ENCODE peak calls at places on chromosome 1, in five cellular contexts. One of them, this sample, is unnamed. For H3K4me1, the result is how much of the 10 kb centered on the place peaks cover.

GRCh38 chr1:223332997-223333396 is 31.0 kb downstream of the SUSD4 start:
- DNase-seq in A549: no peak
- DNase-seq in neural progenitor cell: no peak
- DNase-seq in right cardiac atrium: no peak
- DNase-seq in heart right ventricle: no peak
- DNase-seq in this sample: no peak

GRCh38 chr1:221795400-221795799 is 53.5 kb upstream of the DUSP10 start:
- DNase-seq in A549: no peak
- DNase-seq in neural progenitor cell: no peak
- DNase-seq in right cardiac atrium: no peak
- DNase-seq in heart right ventricle: no peak
- DNase-seq in this sample: no peak

GRCh38 chr1:27855085-27855484 is 17.3 kb upstream of the THEMIS2 start:
- DNase-seq in A549: no peak
- DNase-seq in neural progenitor cell: no peak
- DNase-seq in right cardiac atrium: no peak
- DNase-seq in heart right ventricle: no peak
- DNase-seq in this sample: no peak

GRCh38 chr1:54161495-54162168 is 8.8 kb upstream of the CDCP2 start:
- DNase-seq in A549: no peak
- DNase-seq in neural progenitor cell: no peak
- DNase-seq in right cardiac atrium: no peak
- DNase-seq in heart right ventricle: no peak
- DNase-seq in this sample: peak

GRCh38 chr1:186330758-186331157 is 44.3 kb downstream of the TPR start:
- DNase-seq in A549: peak
- DNase-seq in neural progenitor cell: peak
- DNase-seq in right cardiac atrium: no peak
- DNase-seq in heart right ventricle: no peak
- DNase-seq in this sample: no peak

GRCh38 chr1:228794173-228794572 is 58.9 kb downstream of the RHOU start:
- DNase-seq in A549: no peak
- DNase-seq in neural progenitor cell: no peak
- DNase-seq in right cardiac atrium: no peak
- DNase-seq in heart right ventricle: no peak
- DNase-seq in this sample: no peak

GRCh38 chr1:41516168-41516961 is 31.9 kb upstream of the EDN2 start:
- DNase-seq in A549: peak
- DNase-seq in neural progenitor cell: peak
- DNase-seq in right cardiac atrium: peak
- DNase-seq in heart right ventricle: peak
- DNase-seq in this sample: peak

GRCh38 chr1:198848649-198849048 is 209.8 kb downstream of the PTPRC start:
- DNase-seq in A549: no peak
- DNase-seq in neural progenitor cell: no peak
- DNase-seq in right cardiac atrium: no peak
- DNase-seq in heart right ventricle: no peak
- DNase-seq in this sample: no peak

GRCh38 chr1:54716299-54717047 is 812 bp downstream of the TTC4 start:
- DNase-seq in A549: no peak
- DNase-seq in neural progenitor cell: no peak
- DNase-seq in right cardiac atrium: no peak
- DNase-seq in heart right ventricle: no peak
- DNase-seq in this sample: no peak

GRCh38 chr1:21378705-21379494 is 61.0 kb upstream of the NBPF3 start:
- DNase-seq in A549: peak
- DNase-seq in neural progenitor cell: no peak
- DNase-seq in right cardiac atrium: no peak
- DNase-seq in heart right ventricle: no peak
- DNase-seq in this sample: no peak

GRCh38 chr1:240602189-240602588 is 9.8 kb downstream of the GREM2 start:
- DNase-seq in A549: no peak
- DNase-seq in neural progenitor cell: no peak
- DNase-seq in right cardiac atrium: no peak
- DNase-seq in heart right ventricle: no peak
- DNase-seq in this sample: no peak

GRCh38 chr1:154547333-154547732 is 11.1 kb downstream of the UBE2Q1 start:
- DNase-seq in A549: no peak
- DNase-seq in neural progenitor cell: no peak
- DNase-seq in right cardiac atrium: no peak
- DNase-seq in heart right ventricle: no peak
- DNase-seq in this sample: peak

GRCh38 chr1:5485968-5486665 is 506.1 kb downstream of the NPHP4 start:
- DNase-seq in A549: no peak
- DNase-seq in neural progenitor cell: no peak
- DNase-seq in right cardiac atrium: no peak
- DNase-seq in heart right ventricle: no peak
- DNase-seq in this sample: peak

GRCh38 chr1:3740038-3740437 is 12.2 kb upstream of the CCDC27 start:
- DNase-seq in A549: no peak
- DNase-seq in neural progenitor cell: no peak
- DNase-seq in right cardiac atrium: peak
- DNase-seq in heart right ventricle: peak
- DNase-seq in this sample: no peak

GRCh38 chr1:53206735-53207379 is 10.2 kb downstream of the CPT2 start:
- DNase-seq in A549: no peak
- DNase-seq in neural progenitor cell: no peak
- DNase-seq in right cardiac atrium: no peak
- DNase-seq in heart right ventricle: no peak
- DNase-seq in this sample: no peak

GRCh38 chr1:246800356-246800755 is 76.1 kb downstream of the SCCPDH start:
- DNase-seq in A549: no peak
- DNase-seq in neural progenitor cell: no peak
- DNase-seq in right cardiac atrium: no peak
- DNase-seq in heart right ventricle: no peak
- DNase-seq in this sample: no peak

GRCh38 chr1:231918239-231919015 is 291.8 kb downstream of the DISC1 start:
- DNase-seq in A549: peak
- DNase-seq in neural progenitor cell: no peak
- DNase-seq in right cardiac atrium: no peak
- DNase-seq in heart right ventricle: no peak
- DNase-seq in this sample: no peak

GRCh38 chr1:239725933-239726332 is 339.6 kb downstream of the CHRM3 start:
- DNase-seq in A549: no peak
- DNase-seq in neural progenitor cell: no peak
- DNase-seq in right cardiac atrium: no peak
- DNase-seq in heart right ventricle: no peak
- DNase-seq in this sample: no peak

GRCh38 chr1:183877321-183877720 is 72.4 kb downstream of the RGL1 start:
- DNase-seq in A549: no peak
- DNase-seq in neural progenitor cell: peak
- DNase-seq in right cardiac atrium: peak
- DNase-seq in heart right ventricle: peak
- DNase-seq in this sample: no peak

GRCh38 chr1:11337536-11338350 is 64.7 kb downstream of the UBIAD1 start:
- DNase-seq in A549: peak
- DNase-seq in neural progenitor cell: peak
- DNase-seq in right cardiac atrium: peak
- DNase-seq in heart right ventricle: peak
- DNase-seq in this sample: peak

GRCh38 chr1:64473367-64473766 is 3.4 kb downstream of the CACHD1 start:
- DNase-seq in A549: no peak
- DNase-seq in neural progenitor cell: no peak
- DNase-seq in right cardiac atrium: no peak
- DNase-seq in heart right ventricle: no peak
- DNase-seq in this sample: no peak

GRCh38 chr1:93483200-93483599 is 35.3 kb downstream of the FNBP1L start:
- DNase-seq in A549: no peak
- DNase-seq in neural progenitor cell: no peak
- DNase-seq in right cardiac atrium: no peak
- DNase-seq in heart right ventricle: no peak
- DNase-seq in this sample: no peak

GRCh38 chr1:93488222-93488621 is 40.3 kb downstream of the FNBP1L start:
- DNase-seq in A549: no peak
- DNase-seq in neural progenitor cell: no peak
- DNase-seq in right cardiac atrium: no peak
- DNase-seq in heart right ventricle: no peak
- DNase-seq in this sample: no peak

DNA sequence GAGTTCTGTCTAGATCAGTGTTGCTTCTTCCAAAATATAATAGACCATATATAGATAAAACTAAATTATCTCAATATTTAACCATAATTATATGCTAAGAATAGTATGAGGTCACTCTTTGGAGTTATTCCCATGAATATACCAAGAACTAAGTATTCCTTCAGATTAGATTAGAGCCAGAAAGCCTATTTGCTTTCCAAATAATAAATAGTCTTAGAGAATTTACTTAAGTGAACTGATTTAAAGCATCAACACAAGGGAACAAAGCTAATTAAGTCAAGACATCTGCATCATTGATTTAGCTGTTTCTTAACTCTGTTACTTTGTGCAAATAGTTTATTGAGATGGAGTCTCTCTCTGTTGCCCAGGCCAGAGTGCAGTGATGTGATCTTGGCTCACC is 35.7 kb downstream of the FNBP1L start:
- DNase-seq in A549: no peak
- DNase-seq in neural progenitor cell: no peak
- DNase-seq in right cardiac atrium: no peak
- DNase-seq in heart right ventricle: no peak
- DNase-seq in this sample: no peak
- H3K4me1 ChIP-seq in A549: under half
- H3K4me1 ChIP-seq in neural progenitor cell: under half
- H3K4me1 ChIP-seq in right cardiac atrium: under half
- H3K4me1 ChIP-seq in heart right ventricle: under half
- H3K4me1 ChIP-seq in this sample: under half

DNA sequence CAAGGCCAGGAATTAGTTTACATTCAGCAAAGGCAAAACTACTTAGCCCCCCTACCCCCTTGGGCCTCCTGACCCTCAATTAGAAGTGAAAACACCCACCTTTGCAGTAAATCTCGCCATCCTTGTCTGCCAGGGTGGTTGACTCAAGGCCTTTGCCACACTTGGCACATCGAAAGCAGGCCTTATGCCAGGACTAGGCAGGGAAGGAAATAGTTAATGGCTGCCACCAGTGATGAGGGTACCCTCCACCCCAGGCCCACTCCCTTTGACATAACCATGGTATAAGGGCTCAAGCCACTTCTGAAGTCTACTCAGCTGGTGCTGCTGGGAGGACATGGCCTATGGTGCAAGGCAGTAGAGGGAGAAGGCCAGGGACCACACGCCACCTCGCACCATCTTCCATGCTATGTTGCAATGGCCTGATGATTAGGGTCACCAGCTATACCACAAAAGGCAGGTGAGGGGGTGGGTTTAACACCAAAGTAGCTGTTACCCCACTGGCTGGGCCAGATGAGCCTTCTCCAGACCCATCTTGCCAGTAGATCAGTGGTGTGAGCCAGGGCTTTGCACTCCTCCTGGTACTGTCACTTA is 16.3 kb upstream of the PHLDA3 start:
- DNase-seq in A549: no peak
- DNase-seq in neural progenitor cell: no peak
- DNase-seq in right cardiac atrium: no peak
- DNase-seq in heart right ventricle: no peak
- DNase-seq in this sample: no peak
- H3K27ac ChIP-seq in A549: no peak
- H3K27ac ChIP-seq in neural progenitor cell: no peak
- H3K27ac ChIP-seq in right cardiac atrium: no peak
- H3K27ac ChIP-seq in heart right ventricle: no peak
- H3K27ac ChIP-seq in this sample: peak

GRCh38 chr1:59669752-59670312 is 144.9 kb upstream of the HOOK1 start:
- DNase-seq in A549: no peak
- DNase-seq in neural progenitor cell: peak
- DNase-seq in right cardiac atrium: peak
- DNase-seq in heart right ventricle: peak
- DNase-seq in this sample: no peak

GRCh38 chr1:59670662-59671061 is 144.1 kb upstream of the HOOK1 start:
- DNase-seq in A549: no peak
- DNase-seq in neural progenitor cell: no peak
- DNase-seq in right cardiac atrium: no peak
- DNase-seq in heart right ventricle: no peak
- DNase-seq in this sample: no peak

GRCh38 chr1:59671953-59672305 is 142.8 kb upstream of the HOOK1 start:
- DNase-seq in A549: no peak
- DNase-seq in neural progenitor cell: no peak
- DNase-seq in right cardiac atrium: no peak
- DNase-seq in heart right ventricle: no peak
- DNase-seq in this sample: no peak

GRCh38 chr1:59672851-59673574 is 141.7 kb upstream of the HOOK1 start:
- DNase-seq in A549: peak
- DNase-seq in neural progenitor cell: no peak
- DNase-seq in right cardiac atrium: no peak
- DNase-seq in heart right ventricle: no peak
- DNase-seq in this sample: no peak

DNA sequence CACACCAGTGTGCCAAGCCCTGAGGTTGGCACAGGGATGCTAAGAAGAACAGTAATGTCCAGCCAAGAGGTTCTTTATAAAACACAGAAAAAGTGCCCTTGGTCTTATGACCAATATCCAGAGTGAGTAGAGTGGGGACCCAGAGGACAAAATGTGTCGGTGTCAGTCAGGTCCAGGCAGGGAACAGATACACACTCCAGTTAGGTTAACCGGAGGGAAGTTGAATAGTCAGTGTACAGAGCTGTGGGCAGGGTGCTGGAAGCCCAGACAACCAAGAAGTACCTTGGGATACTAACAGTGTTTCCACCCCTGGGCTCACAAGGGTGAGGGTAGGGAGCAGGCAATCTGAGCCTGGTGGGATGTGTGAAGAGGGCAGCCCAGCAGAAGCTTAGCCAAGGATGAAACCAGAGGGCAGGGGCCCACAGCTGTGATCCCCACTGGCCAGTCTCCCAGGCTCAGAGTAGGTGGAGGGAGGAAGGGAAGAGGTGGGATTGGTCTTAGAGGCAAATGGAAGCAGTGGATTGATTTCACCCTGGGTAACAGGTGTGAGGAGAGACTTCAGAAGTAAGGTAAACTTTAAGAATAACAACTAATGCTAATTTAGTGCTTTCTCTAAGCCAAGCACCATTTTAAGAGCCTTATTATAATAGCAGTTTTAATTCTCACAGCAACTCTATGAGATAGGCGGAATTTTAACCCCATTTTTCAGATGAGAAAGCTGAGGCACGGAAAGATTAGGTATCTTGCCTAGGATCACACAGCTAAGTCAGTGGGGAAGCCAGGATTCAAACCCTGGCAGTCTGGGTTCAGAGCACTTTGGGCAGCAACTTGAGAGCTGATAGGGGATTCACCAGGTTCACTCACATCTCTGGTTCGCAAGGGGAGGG is 143.4 kb upstream of the HOOK1 start:
- DNase-seq in A549: no peak
- DNase-seq in neural progenitor cell: no peak
- DNase-seq in right cardiac atrium: no peak
- DNase-seq in heart right ventricle: no peak
- DNase-seq in this sample: no peak
- H3K4me1 ChIP-seq in A549: under half
- H3K4me1 ChIP-seq in neural progenitor cell: under half
- H3K4me1 ChIP-seq in right cardiac atrium: under half
- H3K4me1 ChIP-seq in heart right ventricle: half or more
- H3K4me1 ChIP-seq in this sample: under half

GRCh38 chr1:33297911-33298622 is 22.8 kb downstream of the A3GALT2 start:
- DNase-seq in A549: no peak
- DNase-seq in neural progenitor cell: no peak
- DNase-seq in right cardiac atrium: peak
- DNase-seq in heart right ventricle: no peak
- DNase-seq in this sample: peak
- H3K27ac ChIP-seq in A549: no peak
- H3K27ac ChIP-seq in neural progenitor cell: no peak
- H3K27ac ChIP-seq in right cardiac atrium: no peak
- H3K27ac ChIP-seq in heart right ventricle: no peak
- H3K27ac ChIP-seq in this sample: no peak